ENCODE peak calls at places on chromosomes 7 and 10, in seven cellular contexts. Z is Panc1, S is NCI-H2029, Y is mesothelial cell of epicardium, L is EL, Q is NCI-H1105, P is anterior cingulate cortex. I is an unnamed sample.

GRCh38 chr10:43235070-43235900 is 31.6 kb downstream of the RASGEF1A start:
- DNase-seq in Z (no peak), S (no peak), Y (peak), L (no peak), Q (no peak), P (no peak), I (peak)

GRCh38 chr7:26574476-26574875 is 282.8 kb downstream of the SNX10 start:
- DNase-seq in Z (no peak), S (no peak), Y (no peak), L (peak), Q (no peak), P (no peak), I (no peak)

GRCh38 chr7:36300696-36301350 is 88.8 kb upstream of the ANLN start:
- DNase-seq in Z (no peak), S (no peak), Y (no peak), L (peak), Q (no peak), P (no peak), I (peak)

GRCh38 chr7:90766814-90767564 is 170.9 kb downstream of the CDK14 start:
- DNase-seq in Z (no peak), S (no peak), Y (peak), L (peak), Q (no peak), P (peak), I (peak)

GRCh38 chr7:151729521-151729921 is 147.4 kb downstream of the PRKAG2 start:
- DNase-seq in Z (no peak), S (no peak), Y (no peak), L (no peak), Q (no peak), P (no peak), I (peak)

GRCh38 chr7:144057954-144058353 is 9.2 kb downstream of the OR2A5 start:
- DNase-seq in Z (peak), S (no peak), Y (no peak), L (peak), Q (no peak), P (no peak), I (no peak)

GRCh38 chr10:77637986-77638765 is 568 bp upstream of the KCNMA1 start:
- DNase-seq in Z (no peak), S (peak), Y (peak), L (peak), Q (no peak), P (peak), I (peak)

GRCh38 chr10:99658622-99659030 is 683 bp upstream of the ENTPD7 start:
- DNase-seq in Z (no peak), S (no peak), Y (peak), L (peak), Q (no peak), P (no peak), I (peak)

GRCh38 chr7:69882269-69882668 is 284.0 kb downstream of the AUTS2 start:
- DNase-seq in Z (no peak), S (no peak), Y (no peak), L (no peak), Q (no peak), P (no peak), I (no peak)

GRCh38 chr7:113945018-113945938 is 26.5 kb upstream of the PPP1R3A start:
- DNase-seq in Z (no peak), S (no peak), Y (no peak), L (no peak), Q (peak), P (peak), I (no peak)

GRCh38 chr10:82934429-82934828 is 1059.4 kb downstream of the NRG3 start:
- DNase-seq in Z (peak), S (no peak), Y (no peak), L (no peak), Q (no peak), P (no peak), I (no peak)

GRCh38 chr10:32112055-32112454 is 55.8 kb upstream of the KIF5B start:
- DNase-seq in Z (no peak), S (no peak), Y (no peak), L (peak), Q (no peak), P (no peak), I (no peak)

GRCh38 chr10:94065344-94065743 is 71.6 kb downstream of the PLCE1 start:
- DNase-seq in Z (no peak), S (no peak), Y (no peak), L (peak), Q (peak), P (no peak), I (no peak)

GRCh38 chr7:115354925-115355324 is 433.0 kb downstream of the MDFIC start:
- DNase-seq in Z (no peak), S (no peak), Y (no peak), L (no peak), Q (no peak), P (no peak), I (no peak)

GRCh38 chr7:116616555-116617059 is 55.4 kb upstream of the MET start:
- DNase-seq in Z (no peak), S (no peak), Y (no peak), L (peak), Q (no peak), P (no peak), I (no peak)

GRCh38 chr10:80526218-80526617 is 11.5 kb upstream of the SH2D4B start:
- DNase-seq in Z (no peak), S (no peak), Y (no peak), L (no peak), Q (no peak), P (no peak), I (no peak)

GRCh38 chr10:44682516-44682915 is 228.6 kb upstream of the TMEM72 start:
- DNase-seq in Z (no peak), S (peak), Y (no peak), L (no peak), Q (no peak), P (no peak), I (no peak)

GRCh38 chr10:58356756-58357155 is 21.9 kb downstream of the UBE2D1 start:
- DNase-seq in Z (no peak), S (no peak), Y (no peak), L (no peak), Q (no peak), P (no peak), I (no peak)

GRCh38 chr10:44261296-44261695 is 123.6 kb downstream of the CXCL12 start:
- DNase-seq in Z (no peak), S (no peak), Y (no peak), L (no peak), Q (no peak), P (no peak), I (peak)

GRCh38 chr7:147182859-147183258 is 1066.3 kb downstream of the CNTNAP2 start:
- DNase-seq in Z (no peak), S (no peak), Y (no peak), L (peak), Q (no peak), P (no peak), I (no peak)

GRCh38 chr10:89119651-89120050 is 87.5 kb downstream of the CH25H start:
- DNase-seq in Z (no peak), S (no peak), Y (no peak), L (no peak), Q (no peak), P (no peak), I (no peak)

GRCh38 chr10:25017661-25018060 is 1.2 kb downstream of the THNSL1 start:
- DNase-seq in Z (no peak), S (no peak), Y (no peak), L (no peak), Q (no peak), P (no peak), I (no peak)

GRCh38 chr10:86254526-86255174 is 111.9 kb downstream of the GRID1 start:
- DNase-seq in Z (no peak), S (no peak), Y (peak), L (no peak), Q (no peak), P (no peak), I (peak)

GRCh38 chr10:98446656-98447221 is at the start of gene HPS1:
- DNase-seq in Z (no peak), S (peak), Y (peak), L (peak), Q (peak), P (peak), I (peak)

GRCh38 chr7:90688826-90689225 is 92.7 kb downstream of the CDK14 start:
- DNase-seq in Z (no peak), S (no peak), Y (no peak), L (no peak), Q (no peak), P (no peak), I (no peak)

GRCh38 chr10:122557516-122557915 is 3.0 kb upstream of the DMBT1 start:
- DNase-seq in Z (no peak), S (no peak), Y (no peak), L (no peak), Q (no peak), P (no peak), I (no peak)

GRCh38 chr7:30148951-30149459 is 14.2 kb downstream of the MTURN start:
- DNase-seq in Z (no peak), S (peak), Y (no peak), L (no peak), Q (no peak), P (no peak), I (peak)

GRCh38 chr7:27185708-27186449 is 847 bp upstream of the HOXA11 start:
- DNase-seq in Z (no peak), S (no peak), Y (peak), L (peak), Q (no peak), P (no peak), I (no peak)

GRCh38 chr7:16028103-16028502 is 341.6 kb upstream of the MEOX2 start:
- DNase-seq in Z (no peak), S (no peak), Y (no peak), L (peak), Q (no peak), P (no peak), I (no peak)

GRCh38 chr7:412313-412710 is 107.3 kb downstream of the PDGFA start:
- DNase-seq in Z (no peak), S (no peak), Y (peak), L (no peak), Q (no peak), P (no peak), I (no peak)

GRCh38 chr7:71933426-71933825 is 478.7 kb downstream of the CALN1 start:
- DNase-seq in Z (no peak), S (no peak), Y (no peak), L (no peak), Q (no peak), P (no peak), I (no peak)

GRCh38 chr10:31706921-31707571 is 221.6 kb downstream of the ARHGAP12 start:
- DNase-seq in Z (no peak), S (no peak), Y (no peak), L (no peak), Q (no peak), P (peak), I (peak)

GRCh38 chr10:5523796-5524574 is 776 bp upstream of the CALML3 start:
- DNase-seq in Z (no peak), S (no peak), Y (no peak), L (no peak), Q (no peak), P (no peak), I (no peak)

GRCh38 chr10:119341236-119342016 is 134.1 kb downstream of the GRK5 start:
- DNase-seq in Z (no peak), S (no peak), Y (no peak), L (peak), Q (no peak), P (no peak), I (no peak)

GRCh38 chr10:124688889-124689670 is 55.1 kb downstream of the FAM53B start:
- DNase-seq in Z (no peak), S (no peak), Y (no peak), L (no peak), Q (no peak), P (no peak), I (no peak)